ENCODE peak calls at places on chromosomes 13 and 19, in seven cellular contexts. One of them, this sample, is unnamed.

GRCh38 chr13:90232291-90232690 is 1115.2 kb upstream of the MIR17HG start:
- DNase-seq in choroid plexus epithelial cell: peak
- DNase-seq in heart right ventricle: no peak
- DNase-seq in astrocyte: no peak
- DNase-seq in fibroblast of pulmonary artery: no peak
- DNase-seq in CD8-positive, alpha-beta T cell: no peak
- DNase-seq in MM.1S: no peak
- DNase-seq in this sample: no peak

GRCh38 chr19:18596752-18597157 is 8.2 kb downstream of the REX1BD start:
- DNase-seq in choroid plexus epithelial cell: peak
- DNase-seq in fibroblast of pulmonary artery: peak
- DNase-seq in CD8-positive, alpha-beta T cell: no peak
- DNase-seq in MM.1S: no peak
- DNase-seq in astrocyte: no peak
- DNase-seq in heart right ventricle: no peak
- DNase-seq in this sample: no peak

GRCh38 chr19:2261438-2262172 is 5.4 kb upstream of the JSRP1 start:
- DNase-seq in MM.1S: peak
- DNase-seq in CD8-positive, alpha-beta T cell: no peak
- DNase-seq in fibroblast of pulmonary artery: peak
- DNase-seq in choroid plexus epithelial cell: peak
- DNase-seq in astrocyte: no peak
- DNase-seq in heart right ventricle: no peak
- DNase-seq in this sample: no peak

GRCh38 chr13:65499251-65499650 is 1730.9 kb downstream of the PCDH9 start:
- DNase-seq in astrocyte: no peak
- DNase-seq in choroid plexus epithelial cell: no peak
- DNase-seq in MM.1S: no peak
- DNase-seq in fibroblast of pulmonary artery: no peak
- DNase-seq in heart right ventricle: no peak
- DNase-seq in CD8-positive, alpha-beta T cell: no peak
- DNase-seq in this sample: no peak

GRCh38 chr19:45922281-45922680 is 7.7 kb upstream of the NANOS2 start:
- DNase-seq in choroid plexus epithelial cell: no peak
- DNase-seq in heart right ventricle: no peak
- DNase-seq in CD8-positive, alpha-beta T cell: no peak
- DNase-seq in fibroblast of pulmonary artery: peak
- DNase-seq in astrocyte: no peak
- DNase-seq in MM.1S: no peak
- DNase-seq in this sample: no peak

GRCh38 chr19:2148482-2149135 is 2.8 kb downstream of the AP3D1 start:
- DNase-seq in heart right ventricle: no peak
- DNase-seq in MM.1S: no peak
- DNase-seq in fibroblast of pulmonary artery: no peak
- DNase-seq in choroid plexus epithelial cell: no peak
- DNase-seq in astrocyte: no peak
- DNase-seq in CD8-positive, alpha-beta T cell: no peak
- DNase-seq in this sample: no peak

GRCh38 chr19:28307460-28307859 is 905.5 kb downstream of the UQCRFS1 start:
- DNase-seq in heart right ventricle: no peak
- DNase-seq in fibroblast of pulmonary artery: peak
- DNase-seq in CD8-positive, alpha-beta T cell: no peak
- DNase-seq in MM.1S: no peak
- DNase-seq in astrocyte: peak
- DNase-seq in choroid plexus epithelial cell: no peak
- DNase-seq in this sample: no peak

GRCh38 chr19:46896076-46896794 is 35.4 kb downstream of the ARHGAP35 start:
- DNase-seq in fibroblast of pulmonary artery: no peak
- DNase-seq in MM.1S: no peak
- DNase-seq in astrocyte: no peak
- DNase-seq in choroid plexus epithelial cell: peak
- DNase-seq in heart right ventricle: no peak
- DNase-seq in CD8-positive, alpha-beta T cell: no peak
- DNase-seq in this sample: no peak

GRCh38 chr19:57241181-57241580 is 749 bp downstream of the ZNF805 start:
- DNase-seq in CD8-positive, alpha-beta T cell: no peak
- DNase-seq in astrocyte: peak
- DNase-seq in fibroblast of pulmonary artery: peak
- DNase-seq in MM.1S: peak
- DNase-seq in choroid plexus epithelial cell: peak
- DNase-seq in heart right ventricle: no peak
- DNase-seq in this sample: no peak

GRCh38 chr13:44365008-44365407 is 8.6 kb upstream of the SERP2 start:
- DNase-seq in choroid plexus epithelial cell: peak
- DNase-seq in MM.1S: no peak
- DNase-seq in heart right ventricle: no peak
- DNase-seq in fibroblast of pulmonary artery: no peak
- DNase-seq in astrocyte: peak
- DNase-seq in CD8-positive, alpha-beta T cell: no peak
- DNase-seq in this sample: no peak

GRCh38 chr19:38862321-38863059 is 12.7 kb upstream of the HNRNPL start:
- DNase-seq in CD8-positive, alpha-beta T cell: no peak
- DNase-seq in heart right ventricle: peak
- DNase-seq in fibroblast of pulmonary artery: peak
- DNase-seq in choroid plexus epithelial cell: no peak
- DNase-seq in MM.1S: no peak
- DNase-seq in astrocyte: no peak
- DNase-seq in this sample: no peak

GRCh38 chr19:33702606-33703437 is 81.1 kb downstream of the CHST8 start:
- DNase-seq in astrocyte: no peak
- DNase-seq in MM.1S: no peak
- DNase-seq in choroid plexus epithelial cell: no peak
- DNase-seq in CD8-positive, alpha-beta T cell: no peak
- DNase-seq in fibroblast of pulmonary artery: no peak
- DNase-seq in heart right ventricle: no peak
- DNase-seq in this sample: no peak

GRCh38 chr13:89554801-89555200 is 1792.7 kb upstream of the MIR17HG start:
- DNase-seq in CD8-positive, alpha-beta T cell: no peak
- DNase-seq in astrocyte: peak
- DNase-seq in fibroblast of pulmonary artery: peak
- DNase-seq in choroid plexus epithelial cell: peak
- DNase-seq in MM.1S: no peak
- DNase-seq in heart right ventricle: no peak
- DNase-seq in this sample: no peak

GRCh38 chr19:10567696-10568443 is 909 bp downstream of the CDKN2D start:
- DNase-seq in choroid plexus epithelial cell: no peak
- DNase-seq in fibroblast of pulmonary artery: no peak
- DNase-seq in MM.1S: no peak
- DNase-seq in CD8-positive, alpha-beta T cell: no peak
- DNase-seq in astrocyte: no peak
- DNase-seq in heart right ventricle: no peak
- DNase-seq in this sample: no peak

GRCh38 chr13:108121406-108121805 is 93.9 kb downstream of the LIG4 start:
- DNase-seq in choroid plexus epithelial cell: no peak
- DNase-seq in MM.1S: no peak
- DNase-seq in fibroblast of pulmonary artery: no peak
- DNase-seq in CD8-positive, alpha-beta T cell: no peak
- DNase-seq in heart right ventricle: no peak
- DNase-seq in astrocyte: no peak
- DNase-seq in this sample: no peak

GRCh38 chr19:3538965-3539742 is at the start of gene TEKTIP1:
- DNase-seq in choroid plexus epithelial cell: peak
- DNase-seq in heart right ventricle: no peak
- DNase-seq in CD8-positive, alpha-beta T cell: no peak
- DNase-seq in fibroblast of pulmonary artery: no peak
- DNase-seq in MM.1S: no peak
- DNase-seq in astrocyte: no peak
- DNase-seq in this sample: no peak

GRCh38 chr13:110853235-110853721 is 61.6 kb downstream of the ANKRD10 start:
- DNase-seq in astrocyte: no peak
- DNase-seq in heart right ventricle: no peak
- DNase-seq in CD8-positive, alpha-beta T cell: no peak
- DNase-seq in choroid plexus epithelial cell: peak
- DNase-seq in fibroblast of pulmonary artery: no peak
- DNase-seq in MM.1S: no peak
- DNase-seq in this sample: no peak

GRCh38 chr13:72754111-72754510 is 26.4 kb downstream of the BORA start:
- DNase-seq in heart right ventricle: no peak
- DNase-seq in astrocyte: no peak
- DNase-seq in fibroblast of pulmonary artery: no peak
- DNase-seq in choroid plexus epithelial cell: no peak
- DNase-seq in CD8-positive, alpha-beta T cell: no peak
- DNase-seq in MM.1S: no peak
- DNase-seq in this sample: no peak

GRCh38 chr19:43576479-43576878 is 878 bp downstream of the PINLYP start:
- DNase-seq in fibroblast of pulmonary artery: no peak
- DNase-seq in heart right ventricle: no peak
- DNase-seq in astrocyte: no peak
- DNase-seq in CD8-positive, alpha-beta T cell: no peak
- DNase-seq in MM.1S: no peak
- DNase-seq in choroid plexus epithelial cell: no peak
- DNase-seq in this sample: no peak

GRCh38 chr13:28137556-28137955 is 789 bp upstream of the PAN3 start:
- DNase-seq in heart right ventricle: peak
- DNase-seq in choroid plexus epithelial cell: no peak
- DNase-seq in astrocyte: no peak
- DNase-seq in MM.1S: no peak
- DNase-seq in fibroblast of pulmonary artery: peak
- DNase-seq in CD8-positive, alpha-beta T cell: no peak
- DNase-seq in this sample: no peak

GRCh38 chr13:50107205-50107604 is 92.0 kb downstream of the KCNRG start:
- DNase-seq in MM.1S: no peak
- DNase-seq in CD8-positive, alpha-beta T cell: no peak
- DNase-seq in choroid plexus epithelial cell: no peak
- DNase-seq in astrocyte: no peak
- DNase-seq in heart right ventricle: no peak
- DNase-seq in fibroblast of pulmonary artery: no peak
- DNase-seq in this sample: no peak

GRCh38 chr19:47509973-47510372 is 4.9 kb downstream of the NAPA start:
- DNase-seq in heart right ventricle: no peak
- DNase-seq in fibroblast of pulmonary artery: no peak
- DNase-seq in choroid plexus epithelial cell: no peak
- DNase-seq in MM.1S: no peak
- DNase-seq in astrocyte: no peak
- DNase-seq in CD8-positive, alpha-beta T cell: no peak
- DNase-seq in this sample: no peak

GRCh38 chr13:43057653-43058317 is 34.4 kb downstream of the DNAJC15 start:
- DNase-seq in MM.1S: no peak
- DNase-seq in choroid plexus epithelial cell: peak
- DNase-seq in heart right ventricle: peak
- DNase-seq in fibroblast of pulmonary artery: peak
- DNase-seq in astrocyte: peak
- DNase-seq in CD8-positive, alpha-beta T cell: peak
- DNase-seq in this sample: no peak

GRCh38 chr13:54162069-54162468 is 1133.5 kb downstream of the OLFM4 start:
- DNase-seq in MM.1S: no peak
- DNase-seq in heart right ventricle: no peak
- DNase-seq in choroid plexus epithelial cell: no peak
- DNase-seq in astrocyte: no peak
- DNase-seq in fibroblast of pulmonary artery: no peak
- DNase-seq in CD8-positive, alpha-beta T cell: no peak
- DNase-seq in this sample: no peak

GRCh38 chr13:40228486-40228885 is 438.0 kb downstream of the FOXO1 start:
- DNase-seq in CD8-positive, alpha-beta T cell: no peak
- DNase-seq in heart right ventricle: no peak
- DNase-seq in astrocyte: no peak
- DNase-seq in choroid plexus epithelial cell: no peak
- DNase-seq in fibroblast of pulmonary artery: peak
- DNase-seq in MM.1S: no peak
- DNase-seq in this sample: no peak

GRCh38 chr13:26497991-26498423 is 59.5 kb upstream of the WASF3 start:
- DNase-seq in heart right ventricle: no peak
- DNase-seq in choroid plexus epithelial cell: peak
- DNase-seq in CD8-positive, alpha-beta T cell: no peak
- DNase-seq in fibroblast of pulmonary artery: peak
- DNase-seq in astrocyte: peak
- DNase-seq in MM.1S: no peak
- DNase-seq in this sample: no peak

GRCh38 chr19:38731654-38732301 is 12.5 kb downstream of the CAPN12 start:
- DNase-seq in MM.1S: no peak
- DNase-seq in heart right ventricle: no peak
- DNase-seq in choroid plexus epithelial cell: no peak
- DNase-seq in astrocyte: no peak
- DNase-seq in fibroblast of pulmonary artery: no peak
- DNase-seq in CD8-positive, alpha-beta T cell: no peak
- DNase-seq in this sample: no peak

DNA sequence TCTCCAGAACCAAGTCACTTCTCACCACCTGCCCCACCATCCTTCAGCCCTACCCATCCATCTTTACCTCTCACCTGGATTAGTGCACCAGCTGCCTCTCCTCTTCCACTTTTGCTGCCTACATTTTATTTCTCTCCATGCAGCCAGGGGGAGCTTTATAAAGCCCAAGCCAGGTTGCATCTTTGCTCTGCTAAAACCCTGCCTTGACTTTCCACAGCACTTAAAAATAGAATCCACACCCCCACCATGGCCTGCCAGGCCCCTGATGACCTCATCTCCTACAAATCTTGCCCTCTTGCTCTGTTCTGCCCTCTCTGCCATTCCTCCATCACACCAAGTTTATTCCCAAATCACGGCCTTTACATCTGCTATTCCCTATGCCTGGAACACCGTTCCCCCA is 1.8 kb downstream of the HOOK2 start:
- DNase-seq in CD8-positive, alpha-beta T cell: no peak
- DNase-seq in fibroblast of pulmonary artery: peak
- DNase-seq in astrocyte: no peak
- DNase-seq in MM.1S: peak
- DNase-seq in heart right ventricle: peak
- DNase-seq in choroid plexus epithelial cell: peak
- DNase-seq in this sample: no peak
- TF ChIP-seq CTCF in CD8-positive, alpha-beta T cell: no peak
- TF ChIP-seq CTCF in fibroblast of pulmonary artery: peak
- TF ChIP-seq CTCF in astrocyte: peak
- TF ChIP-seq CTCF in MM.1S: peak
- TF ChIP-seq CTCF in heart right ventricle: peak
- TF ChIP-seq CTCF in choroid plexus epithelial cell: peak
- TF ChIP-seq CTCF in this sample: no peak

DNA sequence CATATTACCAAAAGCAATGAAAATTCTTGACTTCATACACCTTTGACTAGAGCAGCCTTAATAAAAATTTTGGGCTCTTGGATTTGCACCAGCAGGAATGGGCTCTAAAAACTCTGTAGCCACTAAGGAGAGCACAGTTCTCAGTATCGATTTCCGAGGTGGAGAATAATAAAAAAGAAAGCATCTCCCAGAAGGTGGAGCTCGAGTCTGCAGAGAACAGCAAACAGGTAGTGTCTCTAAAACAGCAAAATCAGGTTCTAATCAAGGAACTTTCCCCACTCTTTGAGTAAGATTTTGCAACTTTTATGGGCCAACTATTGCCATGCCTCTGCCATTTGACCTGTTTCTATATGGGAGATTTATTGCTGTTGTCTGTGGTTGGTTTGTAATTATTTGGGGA is 258.7 kb upstream of the GPC6 start:
- DNase-seq in fibroblast of pulmonary artery: peak
- DNase-seq in astrocyte: no peak
- DNase-seq in CD8-positive, alpha-beta T cell: no peak
- DNase-seq in heart right ventricle: no peak
- DNase-seq in MM.1S: peak
- DNase-seq in choroid plexus epithelial cell: peak
- DNase-seq in this sample: no peak
- TF ChIP-seq CTCF in fibroblast of pulmonary artery: peak
- TF ChIP-seq CTCF in astrocyte: no peak
- TF ChIP-seq CTCF in CD8-positive, alpha-beta T cell: no peak
- TF ChIP-seq CTCF in heart right ventricle: no peak
- TF ChIP-seq CTCF in MM.1S: peak
- TF ChIP-seq CTCF in choroid plexus epithelial cell: peak
- TF ChIP-seq CTCF in this sample: no peak

GRCh38 chr19:30791116-30791515 is 418.9 kb downstream of the ZNF536 start:
- DNase-seq in choroid plexus epithelial cell: no peak
- DNase-seq in fibroblast of pulmonary artery: no peak
- DNase-seq in CD8-positive, alpha-beta T cell: no peak
- DNase-seq in heart right ventricle: no peak
- DNase-seq in astrocyte: no peak
- DNase-seq in MM.1S: no peak
- DNase-seq in this sample: no peak
- TF ChIP-seq CTCF in choroid plexus epithelial cell: no peak
- TF ChIP-seq CTCF in fibroblast of pulmonary artery: no peak
- TF ChIP-seq CTCF in CD8-positive, alpha-beta T cell: no peak
- TF ChIP-seq CTCF in heart right ventricle: no peak
- TF ChIP-seq CTCF in astrocyte: no peak
- TF ChIP-seq CTCF in MM.1S: no peak
- TF ChIP-seq CTCF in this sample: no peak

GRCh38 chr13:75217949-75218348 is 264.0 kb downstream of the TBC1D4 start:
- DNase-seq in fibroblast of pulmonary artery: peak
- DNase-seq in heart right ventricle: no peak
- DNase-seq in astrocyte: peak
- DNase-seq in CD8-positive, alpha-beta T cell: no peak
- DNase-seq in MM.1S: peak
- DNase-seq in choroid plexus epithelial cell: peak
- DNase-seq in this sample: no peak
- TF ChIP-seq CTCF in fibroblast of pulmonary artery: no peak
- TF ChIP-seq CTCF in heart right ventricle: no peak
- TF ChIP-seq CTCF in astrocyte: no peak
- TF ChIP-seq CTCF in CD8-positive, alpha-beta T cell: no peak
- TF ChIP-seq CTCF in MM.1S: no peak
- TF ChIP-seq CTCF in choroid plexus epithelial cell: peak
- TF ChIP-seq CTCF in this sample: no peak

This sample was measured in progenitor cell of endocrine pancreas.